ENCODE peak calls at places on chromosome 11, in ten cellular contexts. One of them, this sample, is unnamed.

GRCh38 chr11:75013051-75013450 is 24.3 kb downstream of the NEU3 start:
- DNase-seq in right lobe of liver: no peak
- DNase-seq in testis: no peak
- DNase-seq in upper lobe of right lung: no peak
- DNase-seq in HFF-Myc: no peak
- DNase-seq in CD8-positive, alpha-beta memory T cell: no peak
- DNase-seq in SK-N-SH: no peak
- DNase-seq in cardiac fibroblast: peak
- DNase-seq in neural progenitor cell: no peak
- DNase-seq in heart right ventricle: no peak
- DNase-seq in this sample: no peak

GRCh38 chr11:64661146-64661545 is 61.9 kb downstream of the NRXN2 start:
- DNase-seq in upper lobe of right lung: no peak
- DNase-seq in HFF-Myc: no peak
- DNase-seq in cardiac fibroblast: peak
- DNase-seq in heart right ventricle: peak
- DNase-seq in testis: no peak
- DNase-seq in SK-N-SH: no peak
- DNase-seq in CD8-positive, alpha-beta memory T cell: no peak
- DNase-seq in neural progenitor cell: no peak
- DNase-seq in right lobe of liver: no peak
- DNase-seq in this sample: no peak

GRCh38 chr11:111541209-111542061 is 915 bp downstream of the LAYN start:
- DNase-seq in CD8-positive, alpha-beta memory T cell: no peak
- DNase-seq in SK-N-SH: peak
- DNase-seq in testis: peak
- DNase-seq in heart right ventricle: peak
- DNase-seq in HFF-Myc: peak
- DNase-seq in right lobe of liver: peak
- DNase-seq in upper lobe of right lung: peak
- DNase-seq in neural progenitor cell: peak
- DNase-seq in cardiac fibroblast: peak
- DNase-seq in this sample: no peak

GRCh38 chr11:115784796-115785521 is 280.7 kb upstream of the CADM1 start:
- DNase-seq in HFF-Myc: no peak
- DNase-seq in heart right ventricle: peak
- DNase-seq in CD8-positive, alpha-beta memory T cell: no peak
- DNase-seq in SK-N-SH: peak
- DNase-seq in testis: peak
- DNase-seq in cardiac fibroblast: no peak
- DNase-seq in upper lobe of right lung: no peak
- DNase-seq in neural progenitor cell: no peak
- DNase-seq in right lobe of liver: no peak
- DNase-seq in this sample: peak

GRCh38 chr11:121487191-121487590 is 34.4 kb upstream of the SORL1-AS1 start:
- DNase-seq in right lobe of liver: no peak
- DNase-seq in cardiac fibroblast: no peak
- DNase-seq in upper lobe of right lung: no peak
- DNase-seq in neural progenitor cell: peak
- DNase-seq in CD8-positive, alpha-beta memory T cell: no peak
- DNase-seq in SK-N-SH: no peak
- DNase-seq in HFF-Myc: no peak
- DNase-seq in testis: no peak
- DNase-seq in heart right ventricle: no peak
- DNase-seq in this sample: peak

GRCh38 chr11:115965754-115966504 is 461.7 kb upstream of the CADM1 start:
- DNase-seq in HFF-Myc: no peak
- DNase-seq in neural progenitor cell: no peak
- DNase-seq in SK-N-SH: peak
- DNase-seq in testis: no peak
- DNase-seq in upper lobe of right lung: peak
- DNase-seq in CD8-positive, alpha-beta memory T cell: no peak
- DNase-seq in right lobe of liver: no peak
- DNase-seq in cardiac fibroblast: no peak
- DNase-seq in heart right ventricle: no peak
- DNase-seq in this sample: peak

GRCh38 chr11:69818243-69819108 is 740 bp downstream of the FGF3 start:
- DNase-seq in upper lobe of right lung: no peak
- DNase-seq in testis: no peak
- DNase-seq in heart right ventricle: no peak
- DNase-seq in HFF-Myc: no peak
- DNase-seq in cardiac fibroblast: peak
- DNase-seq in CD8-positive, alpha-beta memory T cell: no peak
- DNase-seq in right lobe of liver: no peak
- DNase-seq in neural progenitor cell: peak
- DNase-seq in SK-N-SH: peak
- DNase-seq in this sample: no peak

GRCh38 chr11:61577383-61578118 is 3.3 kb downstream of the SYT7 start:
- DNase-seq in CD8-positive, alpha-beta memory T cell: no peak
- DNase-seq in HFF-Myc: no peak
- DNase-seq in SK-N-SH: peak
- DNase-seq in neural progenitor cell: peak
- DNase-seq in testis: peak
- DNase-seq in upper lobe of right lung: no peak
- DNase-seq in heart right ventricle: peak
- DNase-seq in cardiac fibroblast: peak
- DNase-seq in right lobe of liver: no peak
- DNase-seq in this sample: peak

GRCh38 chr11:65504671-65505433 is 6.0 kb downstream of the MALAT1 start:
- DNase-seq in heart right ventricle: no peak
- DNase-seq in testis: no peak
- DNase-seq in neural progenitor cell: no peak
- DNase-seq in right lobe of liver: peak
- DNase-seq in cardiac fibroblast: peak
- DNase-seq in CD8-positive, alpha-beta memory T cell: no peak
- DNase-seq in SK-N-SH: no peak
- DNase-seq in HFF-Myc: peak
- DNase-seq in upper lobe of right lung: no peak
- DNase-seq in this sample: no peak

GRCh38 chr11:57493507-57494503 is 21.7 kb downstream of the SLC43A1 start:
- DNase-seq in neural progenitor cell: peak
- DNase-seq in HFF-Myc: no peak
- DNase-seq in CD8-positive, alpha-beta memory T cell: peak
- DNase-seq in cardiac fibroblast: peak
- DNase-seq in SK-N-SH: peak
- DNase-seq in upper lobe of right lung: peak
- DNase-seq in right lobe of liver: peak
- DNase-seq in heart right ventricle: no peak
- DNase-seq in testis: peak
- DNase-seq in this sample: peak

GRCh38 chr11:73164803-73165542 is 22.9 kb upstream of the FCHSD2 start:
- DNase-seq in upper lobe of right lung: no peak
- DNase-seq in neural progenitor cell: no peak
- DNase-seq in right lobe of liver: no peak
- DNase-seq in SK-N-SH: no peak
- DNase-seq in HFF-Myc: no peak
- DNase-seq in testis: no peak
- DNase-seq in CD8-positive, alpha-beta memory T cell: no peak
- DNase-seq in cardiac fibroblast: no peak
- DNase-seq in heart right ventricle: no peak
- DNase-seq in this sample: no peak

GRCh38 chr11:31964181-31964580 is 126.7 kb upstream of the RCN1 start:
- DNase-seq in right lobe of liver: no peak
- DNase-seq in CD8-positive, alpha-beta memory T cell: no peak
- DNase-seq in HFF-Myc: no peak
- DNase-seq in upper lobe of right lung: no peak
- DNase-seq in cardiac fibroblast: no peak
- DNase-seq in testis: no peak
- DNase-seq in SK-N-SH: no peak
- DNase-seq in neural progenitor cell: no peak
- DNase-seq in heart right ventricle: no peak
- DNase-seq in this sample: no peak

GRCh38 chr11:108624196-108624925 is 30.8 kb upstream of the EXPH5 start:
- DNase-seq in cardiac fibroblast: no peak
- DNase-seq in heart right ventricle: no peak
- DNase-seq in CD8-positive, alpha-beta memory T cell: no peak
- DNase-seq in right lobe of liver: no peak
- DNase-seq in SK-N-SH: no peak
- DNase-seq in upper lobe of right lung: no peak
- DNase-seq in HFF-Myc: no peak
- DNase-seq in neural progenitor cell: no peak
- DNase-seq in testis: no peak
- DNase-seq in this sample: no peak

GRCh38 chr11:35781342-35782171 is 119.0 kb downstream of the TRIM44 start:
- DNase-seq in right lobe of liver: no peak
- DNase-seq in cardiac fibroblast: peak
- DNase-seq in upper lobe of right lung: no peak
- DNase-seq in HFF-Myc: no peak
- DNase-seq in testis: peak
- DNase-seq in CD8-positive, alpha-beta memory T cell: no peak
- DNase-seq in heart right ventricle: no peak
- DNase-seq in SK-N-SH: no peak
- DNase-seq in neural progenitor cell: peak
- DNase-seq in this sample: no peak

GRCh38 chr11:4740735-4741134 is 29.0 kb downstream of the OR51F1 start:
- DNase-seq in right lobe of liver: no peak
- DNase-seq in cardiac fibroblast: no peak
- DNase-seq in HFF-Myc: no peak
- DNase-seq in neural progenitor cell: no peak
- DNase-seq in heart right ventricle: no peak
- DNase-seq in CD8-positive, alpha-beta memory T cell: no peak
- DNase-seq in upper lobe of right lung: no peak
- DNase-seq in SK-N-SH: no peak
- DNase-seq in testis: no peak
- DNase-seq in this sample: no peak

GRCh38 chr11:34331329-34331728 is 26.5 kb downstream of the ABTB2 start:
- DNase-seq in testis: no peak
- DNase-seq in neural progenitor cell: no peak
- DNase-seq in cardiac fibroblast: peak
- DNase-seq in CD8-positive, alpha-beta memory T cell: no peak
- DNase-seq in upper lobe of right lung: no peak
- DNase-seq in SK-N-SH: no peak
- DNase-seq in heart right ventricle: no peak
- DNase-seq in HFF-Myc: peak
- DNase-seq in right lobe of liver: no peak
- DNase-seq in this sample: no peak

GRCh38 chr11:130000552-130001176 is 2.0 kb downstream of the PRDM10 start:
- DNase-seq in SK-N-SH: no peak
- DNase-seq in heart right ventricle: no peak
- DNase-seq in right lobe of liver: peak
- DNase-seq in neural progenitor cell: no peak
- DNase-seq in testis: no peak
- DNase-seq in CD8-positive, alpha-beta memory T cell: no peak
- DNase-seq in cardiac fibroblast: no peak
- DNase-seq in HFF-Myc: no peak
- DNase-seq in upper lobe of right lung: no peak
- DNase-seq in this sample: no peak
- H3K4me3 ChIP-seq in SK-N-SH: peak
- H3K4me3 ChIP-seq in heart right ventricle: peak
- H3K4me3 ChIP-seq in right lobe of liver: peak
- H3K4me3 ChIP-seq in neural progenitor cell: peak
- H3K4me3 ChIP-seq in testis: peak
- H3K4me3 ChIP-seq in CD8-positive, alpha-beta memory T cell: no peak
- H3K4me3 ChIP-seq in cardiac fibroblast: peak
- H3K4me3 ChIP-seq in HFF-Myc: peak
- H3K4me3 ChIP-seq in upper lobe of right lung: peak
- H3K4me3 ChIP-seq in this sample: peak

DNA sequence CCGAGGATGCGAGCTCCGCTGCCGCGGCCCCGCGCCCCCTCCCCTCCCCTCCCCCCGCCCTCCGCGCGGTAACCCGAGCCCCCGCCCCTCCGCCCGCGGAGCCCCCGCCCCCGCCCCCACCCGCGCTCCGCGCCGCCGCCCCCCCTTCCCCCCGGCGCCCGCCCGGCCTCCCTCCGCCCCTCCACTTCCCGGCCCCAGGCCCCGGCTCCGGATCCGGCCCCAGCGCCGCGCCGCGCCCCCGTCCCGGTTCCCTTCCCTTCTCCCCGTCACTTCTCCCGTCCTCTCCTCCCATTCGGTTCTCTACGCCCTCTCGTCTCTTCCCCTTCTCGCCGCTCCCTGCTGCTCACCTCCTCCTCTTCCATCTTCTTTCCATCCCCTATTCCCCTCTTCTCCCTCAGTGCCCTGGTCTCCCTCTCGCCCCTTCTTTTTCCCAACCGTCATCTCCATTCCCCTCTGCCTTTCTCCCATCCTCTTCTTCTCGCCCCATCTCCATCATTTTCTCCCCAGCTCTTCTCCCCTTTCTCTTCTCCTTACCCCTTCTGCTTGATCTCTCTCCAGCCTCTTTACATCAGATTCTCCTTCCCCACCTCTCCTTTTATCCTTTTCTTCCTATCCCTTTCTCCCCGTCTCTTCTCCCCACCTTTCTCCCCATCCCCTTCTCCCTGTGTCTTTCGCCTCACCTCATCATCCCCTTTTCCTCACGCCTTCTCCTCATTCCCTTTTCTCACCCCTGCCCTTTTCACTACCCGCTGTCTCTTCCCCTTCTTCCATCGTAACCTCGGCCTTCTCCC is at the start of gene DCHS1:
- DNase-seq in right lobe of liver: peak
- DNase-seq in neural progenitor cell: peak
- DNase-seq in upper lobe of right lung: no peak
- DNase-seq in cardiac fibroblast: no peak
- DNase-seq in SK-N-SH: peak
- DNase-seq in testis: no peak
- DNase-seq in CD8-positive, alpha-beta memory T cell: no peak
- DNase-seq in HFF-Myc: no peak
- DNase-seq in heart right ventricle: peak
- DNase-seq in this sample: peak
- H3K4me3 ChIP-seq in right lobe of liver: peak
- H3K4me3 ChIP-seq in neural progenitor cell: peak
- H3K4me3 ChIP-seq in upper lobe of right lung: peak
- H3K4me3 ChIP-seq in cardiac fibroblast: peak
- H3K4me3 ChIP-seq in SK-N-SH: peak
- H3K4me3 ChIP-seq in testis: peak
- H3K4me3 ChIP-seq in CD8-positive, alpha-beta memory T cell: peak
- H3K4me3 ChIP-seq in HFF-Myc: peak
- H3K4me3 ChIP-seq in heart right ventricle: peak
- H3K4me3 ChIP-seq in this sample: peak

DNA sequence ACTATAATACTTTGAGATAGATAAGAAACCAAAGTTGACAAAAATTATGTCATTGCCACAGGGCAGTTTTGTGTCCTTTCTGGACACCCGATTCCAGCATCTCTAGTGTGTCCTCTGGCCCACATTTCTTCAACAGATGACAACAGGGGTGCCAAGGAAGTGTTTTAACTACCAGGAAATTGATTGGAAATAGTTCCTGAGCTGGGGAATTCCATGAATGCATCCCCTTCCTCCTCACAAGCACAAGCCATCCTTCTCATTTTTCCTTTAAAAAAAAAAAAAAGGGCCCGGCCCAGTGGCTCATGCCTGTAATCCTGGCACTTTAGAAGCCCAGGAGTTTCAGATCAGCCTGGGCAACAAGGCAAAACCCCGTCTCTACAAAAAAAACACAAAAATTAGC is 690 bp upstream of the B3GAT3 start:
- DNase-seq in CD8-positive, alpha-beta memory T cell: no peak
- DNase-seq in heart right ventricle: no peak
- DNase-seq in SK-N-SH: no peak
- DNase-seq in testis: no peak
- DNase-seq in neural progenitor cell: peak
- DNase-seq in cardiac fibroblast: no peak
- DNase-seq in HFF-Myc: no peak
- DNase-seq in upper lobe of right lung: no peak
- DNase-seq in right lobe of liver: no peak
- DNase-seq in this sample: no peak
- H3K4me3 ChIP-seq in CD8-positive, alpha-beta memory T cell: no peak
- H3K4me3 ChIP-seq in heart right ventricle: peak
- H3K4me3 ChIP-seq in SK-N-SH: peak
- H3K4me3 ChIP-seq in testis: peak
- H3K4me3 ChIP-seq in neural progenitor cell: peak
- H3K4me3 ChIP-seq in cardiac fibroblast: no peak
- H3K4me3 ChIP-seq in HFF-Myc: no peak
- H3K4me3 ChIP-seq in upper lobe of right lung: peak
- H3K4me3 ChIP-seq in right lobe of liver: no peak
- H3K4me3 ChIP-seq in this sample: peak

GRCh38 chr11:12692238-12693074 is 18.2 kb downstream of the TEAD1 start:
- DNase-seq in SK-N-SH: peak
- DNase-seq in testis: peak
- DNase-seq in upper lobe of right lung: peak
- DNase-seq in HFF-Myc: peak
- DNase-seq in heart right ventricle: peak
- DNase-seq in right lobe of liver: peak
- DNase-seq in cardiac fibroblast: peak
- DNase-seq in CD8-positive, alpha-beta memory T cell: no peak
- DNase-seq in neural progenitor cell: peak
- DNase-seq in this sample: peak
- H3K4me3 ChIP-seq in SK-N-SH: peak
- H3K4me3 ChIP-seq in testis: no peak
- H3K4me3 ChIP-seq in upper lobe of right lung: no peak
- H3K4me3 ChIP-seq in HFF-Myc: peak
- H3K4me3 ChIP-seq in heart right ventricle: no peak
- H3K4me3 ChIP-seq in right lobe of liver: peak
- H3K4me3 ChIP-seq in cardiac fibroblast: peak
- H3K4me3 ChIP-seq in CD8-positive, alpha-beta memory T cell: no peak
- H3K4me3 ChIP-seq in neural progenitor cell: no peak
- H3K4me3 ChIP-seq in this sample: peak

This sample was measured in BE2C.